ENCODE peak calls at places on chromosomes 2 and 18, in six cellular contexts. L is memory B cell; O is fibroblast of the aortic adventitia; E is stimulated activated naive B cell treated with anti-CD40 and anti-IgM and Interleukin-4, amounts not matched to agents 10 μg/mL and 1 μg/mL and 100 μg/mL, for 72 hours; S is breast epithelium; X is amniotic stem cell. Y is an unnamed sample.

GRCh38 chr18:45830917-45831316 is 5.4 kb downstream of the SIGLEC15 start:
- DNase-seq in O (no peak), X (no peak), L (no peak), E (no peak), S (no peak), Y (no peak)

GRCh38 chr2:143808166-143808565 is 678.9 kb downstream of the ARHGAP15 start:
- DNase-seq in O (no peak), E (no peak), S (no peak), L (no peak), X (no peak), Y (no peak)

GRCh38 chr18:7298149-7298548 is 67.3 kb downstream of the LRRC30 start:
- DNase-seq in E (no peak), O (no peak), S (no peak), X (no peak), L (no peak), Y (no peak)

GRCh38 chr2:47272031-47272864 is 117.1 kb upstream of the STPG4 start:
- DNase-seq in O (peak; percentile 47), L (peak; percentile 79), X (no peak), S (peak; percentile 68), E (peak; percentile 48), Y (peak; percentile 60)

GRCh38 chr2:155690785-155691184 is 641.7 kb downstream of the NR4A2 start:
- DNase-seq in E (no peak), X (no peak), S (no peak), L (no peak), O (no peak), Y (no peak)

GRCh38 chr18:22604390-22604985 is 186.8 kb upstream of the CTAGE1 start:
- DNase-seq in L (no peak), X (no peak), E (no peak), S (peak; percentile 55), O (peak; percentile 93), Y (no peak)

GRCh38 chr18:13308369-13308768 is 89.8 kb downstream of the LDLRAD4 start:
- DNase-seq in X (no peak), L (no peak), E (no peak), O (no peak), S (no peak), Y (peak; percentile 81)

GRCh38 chr2:172693529-172694185 is 42.0 kb upstream of the RAPGEF4 start:
- DNase-seq in E (no peak), O (no peak), S (no peak), L (no peak), X (no peak), Y (no peak)

GRCh38 chr18:3097082-3097481 is 84.1 kb upstream of the LPIN2 start:
- DNase-seq in X (no peak), S (no peak), O (no peak), L (no peak), E (no peak), Y (peak; percentile 15)

GRCh38 chr2:8986327-8986976 is 17.0 kb downstream of the MBOAT2 start:
- DNase-seq in O (no peak), E (no peak), L (no peak), X (no peak), S (no peak), Y (peak; percentile 49)

GRCh38 chr18:59540356-59540755 is 156.9 kb downstream of the CCBE1 start:
- DNase-seq in X (no peak), O (no peak), E (no peak), L (no peak), S (no peak), Y (no peak)

GRCh38 chr2:159053186-159054031 is 85.0 kb downstream of the TANC1 start:
- DNase-seq in S (no peak), E (no peak), L (no peak), O (peak; percentile 69), X (peak; percentile 44), Y (no peak)